ENCODE peak calls at places on chromosomes 13 and 19, in five cellular contexts. Y is GM06990, O is upper lobe of right lung, G is neural progenitor cell, F is heart right ventricle. V is an unnamed sample.

GRCh38 chr13:23330356-23330755 is 103.1 kb downstream of the SACS start:
- DNase-seq in O (no peak), G (no peak), F (no peak), Y (no peak), V (no peak)

GRCh38 chr13:25775275-25775674 is 276.5 kb downstream of the SHISA2 start:
- DNase-seq in O (no peak), Y (no peak), F (no peak), G (no peak), V (no peak)

GRCh38 chr13:110628952-110629701 is 13.8 kb downstream of the NAXD start:
- DNase-seq in Y (no peak), O (no peak), G (no peak), F (no peak), V (no peak)

GRCh38 chr19:45086453-45086852 is 6.5 kb upstream of the PPP1R37 start:
- DNase-seq in F (no peak), G (no peak), O (no peak), Y (no peak), V (no peak)

GRCh38 chr13:26503826-26504594 is 53.5 kb upstream of the WASF3 start:
- DNase-seq in Y (no peak), F (no peak), G (no peak), O (no peak), V (no peak)

GRCh38 chr19:8340341-8341096 is 2.5 kb downstream of the KANK3 start:
- DNase-seq in G (peak), F (peak), O (peak), Y (no peak), V (no peak)

GRCh38 chr13:20192470-20193141 is at the start of gene GJB2:
- DNase-seq in G (peak), F (peak), O (no peak), Y (no peak), V (no peak)

GRCh38 chr19:38733493-38734175 is 10.6 kb downstream of the CAPN12 start:
- DNase-seq in Y (peak), F (peak), G (no peak), O (peak), V (no peak)

GRCh38 chr19:34598217-34599155 is 78.5 kb downstream of the SCGB2B2 start:
- DNase-seq in F (peak), G (no peak), O (peak), Y (no peak), V (no peak)

GRCh38 chr19:862529-863304 is 3.3 kb downstream of the CFD start:
- DNase-seq in O (peak), F (peak), G (peak), Y (peak), V (no peak)

GRCh38 chr13:57627663-57628062 is 3.9 kb upstream of the PCDH17 start:
- DNase-seq in G (peak), F (no peak), Y (no peak), O (no peak), V (no peak)

GRCh38 chr19:49103331-49104085 is 10.7 kb upstream of the LIN7B start:
- DNase-seq in O (no peak), G (no peak), F (no peak), Y (no peak), V (no peak)

GRCh38 chr19:49536921-49537462 is 9.2 kb downstream of the RCN3 start:
- DNase-seq in F (no peak), G (no peak), O (no peak), Y (no peak), V (no peak)

GRCh38 chr19:27744926-27745844 is 1467.8 kb downstream of the UQCRFS1 start:
- DNase-seq in G (no peak), Y (no peak), F (no peak), O (no peak), V (no peak)

GRCh38 chr19:2095338-2095938 is 688 bp downstream of the MOB3A start:
- DNase-seq in F (no peak), O (no peak), Y (peak), G (peak), V (no peak)

GRCh38 chr19:45294291-45295029 is 28.2 kb downstream of the CKM start:
- DNase-seq in Y (no peak), O (no peak), G (no peak), F (peak), V (no peak)

GRCh38 chr19:13208131-13208963 is 58.1 kb downstream of the IER2 start:
- DNase-seq in F (no peak), Y (peak), O (peak), G (peak), V (no peak)

GRCh38 chr19:42360787-42361544 is 29.1 kb downstream of the CNFN start:
- DNase-seq in F (no peak), O (no peak), G (peak), Y (no peak), V (no peak)
- TF ChIP-seq CTCF in F (no peak), O (no peak), G (peak), Y (no peak), V (no peak)

DNA sequence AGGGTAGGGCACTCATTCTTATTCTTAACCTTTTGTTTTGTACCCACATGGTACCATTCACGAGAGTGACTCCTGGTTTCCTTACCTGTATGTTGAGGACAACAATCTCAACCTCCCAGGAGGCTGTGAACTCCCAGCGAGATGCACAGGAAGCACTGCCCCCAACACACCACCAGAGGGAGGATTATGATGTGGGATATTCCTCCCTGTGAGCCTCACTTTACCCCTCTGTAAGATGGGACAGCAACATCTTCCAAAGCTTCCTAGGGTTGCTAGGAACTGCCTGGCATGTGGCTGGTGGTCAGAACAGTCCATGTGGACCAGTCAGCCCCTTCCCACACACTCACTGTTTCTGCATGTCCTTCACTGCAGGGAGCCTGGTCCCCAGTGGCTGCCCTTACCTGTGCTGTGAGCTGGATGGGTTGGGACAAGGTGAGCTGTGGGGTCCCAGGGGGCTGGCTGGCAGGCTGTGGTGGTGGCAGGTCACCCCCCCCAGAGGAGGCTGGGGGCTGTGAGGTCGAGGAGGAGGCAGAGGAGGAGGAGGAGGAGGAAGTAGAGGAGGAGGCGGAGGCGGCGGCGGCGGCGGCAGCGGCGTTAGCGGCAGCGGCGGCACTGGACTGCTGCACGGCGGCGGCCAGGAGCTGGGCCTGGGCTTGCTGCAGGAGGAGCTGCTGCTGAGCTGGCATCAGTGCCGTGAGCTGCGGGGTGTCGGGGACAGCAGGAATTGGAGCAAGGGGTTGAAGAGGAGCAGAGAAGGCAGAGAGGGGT is 15.8 kb downstream of the POU2F2 start:
- DNase-seq in G (no peak), Y (no peak), F (no peak), O (no peak), V (no peak)
- TF ChIP-seq CTCF in G (no peak), Y (peak), F (no peak), O (no peak), V (peak)

GRCh38 chr19:11984986-11985385 is 20.1 kb downstream of the ZNF763 start:
- DNase-seq in F (no peak), Y (peak), O (no peak), G (peak), V (no peak)
- TF ChIP-seq CTCF in F (no peak), Y (peak), O (no peak), G (peak), V (no peak)

GRCh38 chr13:96000069-96000468 is 53.1 kb downstream of the UGGT2 start:
- DNase-seq in F (no peak), O (no peak), Y (no peak), G (no peak), V (no peak)

DNA sequence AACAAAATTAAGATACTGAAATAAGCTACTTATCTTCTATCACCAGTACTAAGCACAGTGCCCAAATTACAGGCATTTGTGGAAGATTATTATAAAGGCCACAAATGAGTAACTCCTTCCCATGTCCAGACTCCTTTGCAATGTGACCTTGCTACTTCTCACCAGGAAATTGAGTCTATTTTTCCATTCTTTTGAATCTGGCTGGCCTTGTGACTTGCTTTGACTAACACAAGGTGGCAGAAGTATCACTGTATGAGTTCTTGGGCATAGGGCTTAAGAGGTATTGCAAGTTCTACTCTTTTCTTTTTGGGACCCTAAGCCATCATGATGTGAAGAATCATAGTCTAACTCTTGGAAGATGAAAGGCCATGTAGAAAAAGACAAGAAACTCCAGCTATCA is 49.9 kb downstream of the UGGT2 start:
- DNase-seq in G (no peak), F (no peak), O (no peak), Y (no peak), V (no peak)
- TF ChIP-seq CTCF in G (no peak), F (no peak), O (no peak), Y (no peak), V (peak)

GRCh38 chr13:42875448-42876269 is 94.3 kb downstream of the FAM216B start:
- DNase-seq in O (no peak), F (no peak), Y (no peak), G (peak), V (no peak)
- TF ChIP-seq CTCF in O (no peak), F (no peak), Y (peak), G (peak), V (peak)